ENCODE peak calls at places on chromosome 1, in four cellular contexts. W, U, Y and N are unnamed samples.

GRCh38 chr1:66532798-66533783 is 862 bp upstream of the SGIP1 start:
- DNase-seq in W (peak; percentile 38), U (peak; percentile 39), Y (peak; percentile 62), N (peak; percentile 93)

GRCh38 chr1:101314244-101314643 is 77.4 kb downstream of the S1PR1 start:
- DNase-seq in U (no peak), W (no peak), Y (no peak), N (peak; percentile 44)

GRCh38 chr1:177282976-177283375 is 112.2 kb downstream of the BRINP2 start:
- DNase-seq in Y (no peak), U (no peak), W (no peak), N (no peak)

GRCh38 chr1:238107322-238107721 is 216.6 kb upstream of the ZP4 start:
- DNase-seq in Y (no peak), U (no peak), W (no peak), N (no peak)

GRCh38 chr1:160972939-160973338 is 18.3 kb upstream of the ITLN2 start:
- DNase-seq in Y (no peak), W (no peak), U (no peak), N (no peak)

GRCh38 chr1:212451416-212452322 is 18.9 kb downstream of the NENF start:
- DNase-seq in W (no peak), U (no peak), Y (no peak), N (no peak)

GRCh38 chr1:198132060-198132781 is 24.6 kb upstream of the NEK7 start:
- DNase-seq in W (no peak), Y (no peak), U (no peak), N (no peak)

GRCh38 chr1:125086611-125087010 is 3901.8 kb downstream of the SRGAP2C start:
- DNase-seq in U (no peak), Y (no peak), W (no peak), N (no peak)

GRCh38 chr1:220527279-220528048 is 472 bp upstream of the MARK1 start:
- DNase-seq in U (peak; percentile 39), Y (peak; percentile 58), W (peak; percentile 18), N (peak; percentile 12)

GRCh38 chr1:45542591-45542990 is 8.0 kb upstream of the AKR1A1 start:
- DNase-seq in W (no peak), Y (no peak), U (no peak), N (no peak)

GRCh38 chr1:241627453-241628329 is 12.5 kb downstream of the CHML start:
- DNase-seq in W (no peak), U (no peak), Y (no peak), N (peak; percentile 65)

GRCh38 chr1:84624876-84625275 is 50.6 kb upstream of the CTBS start:
- DNase-seq in Y (no peak), U (no peak), W (no peak), N (no peak)

GRCh38 chr1:84617349-84617748 is 43.1 kb upstream of the CTBS start:
- DNase-seq in Y (no peak), U (no peak), W (no peak), N (no peak)

GRCh38 chr1:84619383-84620093 is 45.3 kb upstream of the CTBS start:
- DNase-seq in Y (no peak), W (no peak), U (no peak), N (peak; percentile 88)

GRCh38 chr1:84621553-84621952 is 47.3 kb upstream of the CTBS start:
- DNase-seq in W (no peak), Y (no peak), U (no peak), N (no peak)

DNA sequence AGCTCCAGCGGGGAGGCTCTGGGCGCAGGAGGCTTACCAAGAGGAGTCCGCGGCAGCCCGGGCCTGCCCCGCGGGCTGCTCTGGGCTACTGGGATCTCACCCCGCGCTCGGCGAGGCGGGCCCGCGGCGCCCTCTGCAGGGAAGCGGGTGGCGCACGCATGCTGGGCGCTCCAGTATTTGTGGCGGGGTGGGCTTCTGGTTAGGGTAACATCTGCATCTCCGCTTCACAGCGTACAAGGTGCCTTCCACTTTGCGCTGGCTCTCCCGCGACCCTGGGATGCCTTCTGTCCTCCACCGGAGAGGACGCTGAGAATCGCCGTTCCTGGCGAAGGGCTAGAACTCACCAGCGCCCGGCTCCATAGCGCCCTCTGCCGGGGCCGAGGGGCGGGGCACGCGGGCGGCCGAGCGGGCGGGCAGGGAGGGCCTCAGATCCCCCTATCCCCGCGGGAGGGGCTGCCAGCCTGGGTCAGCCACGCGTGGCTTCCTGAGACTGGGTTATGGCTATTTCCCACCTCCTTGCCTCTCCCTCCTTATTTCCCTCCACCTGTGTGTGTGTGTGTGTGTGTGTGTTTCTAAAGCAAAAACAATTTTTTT is 46.6 kb upstream of the CTBS start:
- DNase-seq in W (peak; percentile 87), U (peak; percentile 85), Y (peak; percentile 96), N (peak; percentile 78)
- H2BK12ac ChIP-seq in W (no peak overlapping the region), U (peak overlapping the region; percentile 38), Y (peak overlapping the region; percentile 90), N (peak overlapping the region; percentile 80)

GRCh38 chr1:99685516-99686180 is 39.7 kb downstream of the PALMD start:
- DNase-seq in U (peak; percentile 66), Y (peak; percentile 68), W (peak; percentile 52), N (peak; percentile 75)
- H2BK120ac ChIP-seq in U (no peak overlapping the region), Y (no peak overlapping the region), W (no peak overlapping the region), N (no peak overlapping the region)

DNA sequence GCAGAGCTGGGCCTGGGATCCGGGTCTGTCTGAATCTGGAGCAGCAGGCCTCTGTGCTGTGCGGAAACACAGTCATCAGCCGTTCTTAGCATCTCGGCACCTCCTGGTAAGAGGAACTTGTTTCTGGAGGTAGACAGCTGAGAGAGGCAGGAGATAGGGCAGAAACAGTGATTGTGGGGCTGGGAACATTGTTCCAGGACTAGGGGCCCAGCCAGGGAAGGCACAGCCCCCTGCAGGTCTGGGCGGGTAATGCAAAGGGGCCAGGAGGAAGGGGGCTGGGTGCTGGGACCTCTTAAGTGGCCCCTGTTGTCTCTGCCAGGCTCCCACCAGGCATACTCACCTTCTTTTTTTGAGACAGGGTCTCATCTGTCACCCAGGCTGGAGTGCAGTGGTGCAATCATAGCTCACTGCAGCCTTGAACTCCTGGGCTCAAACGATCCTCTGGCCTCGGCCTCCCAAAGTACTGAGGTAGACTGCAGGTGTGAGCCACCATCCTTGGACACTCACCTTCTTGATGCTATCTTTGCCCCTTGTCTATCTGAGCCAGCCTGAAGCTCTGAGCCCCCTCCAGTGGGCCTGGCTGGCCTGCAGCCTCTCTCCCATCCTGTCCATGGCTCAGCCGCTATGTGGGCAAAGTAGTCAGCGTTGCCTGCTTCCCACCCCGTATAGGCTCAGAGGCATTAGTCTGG is 134.3 kb upstream of the ZBTB40 start:
- DNase-seq in U (peak; percentile 77), W (peak; percentile 24), Y (peak; percentile 86), N (peak; percentile 25)
- H2BK12ac ChIP-seq in U (no peak overlapping the region), W (no peak overlapping the region), Y (no peak overlapping the region), N (no peak overlapping the region)

GRCh38 chr1:69524010-69524409 is 43.7 kb upstream of the LRRC7 start:
- DNase-seq in U (no peak), Y (no peak), W (no peak), N (peak; percentile 53)
- H2BK120ac ChIP-seq in U (no peak overlapping the region), Y (no peak overlapping the region), W (no peak overlapping the region), N (no peak overlapping the region)

GRCh38 chr1:10724052-10724494 is 72.4 kb downstream of the CASZ1 start:
- DNase-seq in U (no peak), W (no peak), Y (no peak), N (no peak)

GRCh38 chr1:10722803-10723202 is 73.6 kb downstream of the CASZ1 start:
- DNase-seq in Y (no peak), W (no peak), U (no peak), N (no peak)

GRCh38 chr1:10721381-10722321 is 74.8 kb downstream of the CASZ1 start:
- DNase-seq in W (no peak), U (peak; percentile 66), Y (peak; percentile 75), N (no peak)

GRCh38 chr1:10724511-10724910 is 71.9 kb downstream of the CASZ1 start:
- DNase-seq in W (no peak), Y (no peak), U (no peak), N (no peak)

DNA sequence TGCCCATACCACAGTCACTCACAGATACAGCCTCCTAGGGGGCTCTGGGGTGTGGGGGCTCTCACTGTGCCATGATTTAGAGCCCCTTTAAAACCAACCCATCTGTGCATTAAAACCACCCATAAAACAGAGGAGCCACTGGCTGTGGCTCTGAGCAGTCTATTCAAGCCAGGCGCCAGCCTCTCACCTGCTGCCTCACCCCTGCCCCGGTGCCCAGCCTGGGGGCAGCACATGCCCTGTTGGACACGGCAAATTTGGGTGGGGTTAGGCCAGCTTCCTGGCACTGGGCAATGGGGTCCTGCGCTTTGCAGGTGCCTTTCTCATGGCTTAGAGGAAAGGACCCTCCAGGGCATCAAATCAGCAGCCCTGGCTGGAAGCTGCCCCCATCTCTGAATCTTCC is 73.1 kb downstream of the CASZ1 start:
- DNase-seq in Y (no peak), W (no peak), U (no peak), N (no peak)
- H2BK12ac ChIP-seq in Y (no peak overlapping the region), W (no peak overlapping the region), U (no peak overlapping the region), N (no peak overlapping the region)

DNA sequence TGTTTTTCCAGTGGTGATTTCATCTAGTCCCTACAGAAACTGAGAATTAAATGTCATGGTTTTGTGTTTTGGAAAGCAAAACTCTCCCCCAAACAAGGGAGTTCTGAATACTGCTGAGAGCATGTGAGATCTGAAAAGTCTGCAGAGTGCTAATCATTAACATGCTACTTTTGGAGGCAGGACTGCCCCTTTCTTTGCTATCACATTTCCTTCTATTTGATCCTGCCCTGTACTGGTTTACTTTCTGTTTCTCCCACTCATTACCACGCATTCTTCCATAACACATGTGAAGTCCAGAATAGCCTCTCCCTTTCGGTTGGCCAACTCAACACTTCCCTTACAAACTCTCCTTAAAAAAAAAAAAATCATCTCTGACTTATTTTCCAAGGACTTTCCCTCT is 63.6 kb downstream of the GADD45A start:
- DNase-seq in W (no peak), U (no peak), Y (no peak), N (peak; percentile 81)
- H2BK120ac ChIP-seq in W (no peak overlapping the region), U (no peak overlapping the region), Y (no peak overlapping the region), N (no peak overlapping the region)

GRCh38 chr1:156750191-156750931 is 1.1 kb downstream of the HDGF start:
- DNase-seq in W (no peak), U (no peak), Y (no peak), N (no peak)
- H2BK12ac ChIP-seq in W (no peak overlapping the region), U (no peak overlapping the region), Y (peak overlapping the region; percentile 33), N (peak overlapping the region; percentile 92)

DNA sequence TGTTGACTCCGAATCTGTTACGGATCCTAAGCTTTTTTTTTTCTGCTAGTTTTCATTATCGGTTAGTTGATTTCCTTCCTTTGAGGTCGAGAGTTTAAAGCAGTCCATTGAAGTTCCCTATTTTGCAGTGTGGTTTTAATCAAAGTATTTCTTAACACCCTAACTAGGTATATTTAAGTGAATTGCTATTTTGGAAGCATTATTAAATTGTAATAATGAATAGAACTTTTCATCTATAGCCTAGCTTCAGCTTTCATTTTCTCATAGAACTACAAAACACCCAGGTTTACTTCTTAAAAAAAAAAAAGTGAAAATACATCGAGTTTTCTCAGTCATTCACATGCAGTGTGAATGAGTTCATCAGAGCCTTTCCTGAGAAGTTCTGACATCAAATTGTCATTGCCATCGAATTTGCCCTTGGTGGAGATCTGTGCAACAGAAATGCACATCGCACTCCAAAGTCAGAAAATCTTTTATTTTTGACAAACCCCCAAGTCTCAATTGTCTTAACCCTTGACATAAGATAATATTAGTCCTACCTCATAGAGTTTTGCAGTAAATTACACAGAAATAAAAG is 1.1 kb upstream of the LBR start:
- DNase-seq in Y (no peak), U (no peak), W (no peak), N (no peak)
- H2BK120ac ChIP-seq in Y (peak overlapping the region; percentile 82), U (no peak overlapping the region), W (no peak overlapping the region), N (no peak overlapping the region)

DNA sequence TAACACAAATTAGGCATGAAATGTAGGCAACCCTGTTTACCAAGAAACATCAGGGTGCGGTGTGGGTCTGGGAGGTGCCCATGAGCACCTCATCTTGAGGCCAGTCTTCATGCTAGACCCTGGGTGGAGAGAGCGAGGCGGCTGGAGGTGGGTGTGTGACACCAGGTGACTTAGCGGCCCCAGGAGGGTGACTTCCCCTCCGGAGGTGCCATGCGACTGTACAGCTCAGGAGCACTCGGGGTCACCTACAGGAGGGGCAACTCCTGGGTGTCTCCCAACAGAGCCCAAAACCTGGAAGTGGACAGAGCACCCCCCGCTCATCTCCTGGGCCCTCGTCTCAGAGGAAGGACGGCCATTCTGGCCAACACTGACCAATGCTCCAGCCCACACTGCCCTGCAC is 21.7 kb upstream of the SAMD11 start:
- DNase-seq in W (no peak), U (no peak), Y (no peak), N (no peak)
- H2BK12ac ChIP-seq in W (no peak overlapping the region), U (no peak overlapping the region), Y (no peak overlapping the region), N (no peak overlapping the region)